ENCODE peak calls at places on chromosomes 5 and 9, in nine cellular contexts. M, N, Y, E, Z, J, C, X and A are unnamed samples.

GRCh38 chr5:3035452-3035851 is 284.0 kb upstream of the IRX2 start:
- DNase-seq in M (no peak), N (no peak), Y (no peak), E (no peak), Z (no peak), J (no peak), C (no peak), X (no peak), A (no peak)

GRCh38 chr9:109403766-109404320 is 83.0 kb upstream of the EPB41L4B start:
- DNase-seq in M (no peak), N (no peak), Y (no peak), E (no peak), Z (no peak), J (no peak), C (no peak), X (no peak), A (no peak)

GRCh38 chr9:107794259-107794658 is 304.7 kb upstream of the KLF4 start:
- DNase-seq in M (no peak), N (no peak), Y (no peak), E (no peak), Z (no peak), J (no peak), C (no peak), X (no peak), A (no peak)

GRCh38 chr9:112170235-112170634 is 4.9 kb downstream of the SUSD1 start:
- DNase-seq in M (no peak), N (no peak), Y (no peak), E (no peak), Z (peak; percentile 23), J (no peak), C (no peak), X (no peak), A (no peak)

GRCh38 chr9:126228111-126228778 is 98.4 kb upstream of the MVB12B start:
- DNase-seq in M (peak; percentile 34), N (no peak), Y (no peak), E (no peak), Z (no peak), J (no peak), C (no peak), X (no peak), A (no peak)

GRCh38 chr9:127905788-127906191 is 6.4 kb upstream of the ST6GALNAC6 start:
- DNase-seq in M (no peak), N (no peak), Y (no peak), E (no peak), Z (no peak), J (no peak), C (no peak), X (peak; percentile 83), A (no peak)

GRCh38 chr5:132267931-132268501 is 10.5 kb downstream of the PDLIM4 start:
- DNase-seq in M (no peak), N (no peak), Y (no peak), E (no peak), Z (no peak), J (no peak), C (no peak), X (peak; percentile 45), A (no peak)

GRCh38 chr5:32272746-32273145 is 40.0 kb downstream of the MTMR12 start:
- DNase-seq in M (no peak), N (no peak), Y (no peak), E (no peak), Z (no peak), J (no peak), C (no peak), X (no peak), A (no peak)

GRCh38 chr5:135551593-135552447 is 16.1 kb upstream of the NEUROG1 start:
- DNase-seq in M (peak; percentile 79), N (peak; percentile 71), Y (peak; percentile 68), E (peak; percentile 15), Z (peak; percentile 75), J (no peak), C (peak; percentile 83), X (peak; percentile 55), A (peak; percentile 72)

GRCh38 chr5:140189977-140190867 is 15.2 kb downstream of the CYSTM1 start:
- DNase-seq in M (no peak), N (peak; percentile 82), Y (peak; percentile 83), E (no peak), Z (no peak), J (no peak), C (peak; percentile 51), X (no peak), A (no peak)

GRCh38 chr9:90871327-90871935 is 69.8 kb downstream of the SYK start:
- DNase-seq in M (no peak), N (no peak), Y (no peak), E (no peak), Z (no peak), J (no peak), C (peak; percentile 7), X (no peak), A (no peak)

GRCh38 chr5:39543335-39543734 is 118.6 kb upstream of the DAB2 start:
- DNase-seq in M (no peak), N (peak; percentile 73), Y (no peak), E (no peak), Z (no peak), J (no peak), C (no peak), X (no peak), A (no peak)

GRCh38 chr5:92909545-92909962 is 671.5 kb downstream of the NR2F1-AS1 start:
- DNase-seq in M (peak; percentile 14), N (peak; percentile 53), Y (peak; percentile 36), E (no peak), Z (no peak), J (no peak), C (peak; percentile 57), X (no peak), A (no peak)

GRCh38 chr9:77417570-77417969 is 230.6 kb downstream of the GNA14 start:
- DNase-seq in M (no peak), N (peak; percentile 72), Y (peak; percentile 27), E (no peak), Z (no peak), J (no peak), C (peak; percentile 84), X (no peak), A (no peak)

GRCh38 chr9:127142931-127143464 is 20.6 kb upstream of the ANGPTL2 start:
- DNase-seq in M (no peak), N (no peak), Y (no peak), E (no peak), Z (no peak), J (no peak), C (no peak), X (no peak), A (no peak)

GRCh38 chr5:68961762-68962161 is 132.1 kb upstream of the SLC30A5 start:
- DNase-seq in M (no peak), N (no peak), Y (no peak), E (no peak), Z (no peak), J (no peak), C (no peak), X (no peak), A (no peak)

GRCh38 chr5:68964679-68965078 is 129.1 kb upstream of the SLC30A5 start:
- DNase-seq in M (no peak), N (no peak), Y (no peak), E (no peak), Z (no peak), J (no peak), C (no peak), X (no peak), A (no peak)

GRCh38 chr5:68960469-68960868 is 133.3 kb upstream of the SLC30A5 start:
- DNase-seq in M (no peak), N (no peak), Y (no peak), E (no peak), Z (no peak), J (no peak), C (no peak), X (no peak), A (no peak)

GRCh38 chr5:68960961-68961360 is 132.9 kb upstream of the SLC30A5 start:
- DNase-seq in M (no peak), N (no peak), Y (no peak), E (no peak), Z (no peak), J (no peak), C (no peak), X (no peak), A (no peak)

GRCh38 chr5:68962632-68963484 is 131.0 kb upstream of the SLC30A5 start:
- DNase-seq in M (peak; percentile 74), N (peak; percentile 60), Y (peak; percentile 60), E (no peak), Z (peak; percentile 64), J (no peak), C (peak; percentile 73), X (no peak), A (peak; percentile 76)
- H3K27ac ChIP-seq in M (no peak overlapping the region), N (no peak overlapping the region), Y (no peak overlapping the region), E (no peak overlapping the region), Z (peak overlapping the region; percentile 10), J (no peak overlapping the region), C (no peak overlapping the region), X (no peak overlapping the region), A (peak overlapping the region; percentile 74)

GRCh38 chr5:62824936-62825335 is 246.3 kb downstream of the LRRC70 start:
- DNase-seq in M (no peak), N (no peak), Y (no peak), E (no peak), Z (no peak), J (no peak), C (peak; percentile 3), X (no peak), A (no peak)

GRCh38 chr5:62829241-62829986 is 250.8 kb downstream of the LRRC70 start:
- DNase-seq in M (no peak), N (no peak), Y (no peak), E (no peak), Z (no peak), J (no peak), C (no peak), X (no peak), A (no peak)

GRCh38 chr5:62825623-62826220 is 247.1 kb downstream of the LRRC70 start:
- DNase-seq in M (no peak), N (no peak), Y (no peak), E (no peak), Z (no peak), J (no peak), C (no peak), X (no peak), A (no peak)

DNA sequence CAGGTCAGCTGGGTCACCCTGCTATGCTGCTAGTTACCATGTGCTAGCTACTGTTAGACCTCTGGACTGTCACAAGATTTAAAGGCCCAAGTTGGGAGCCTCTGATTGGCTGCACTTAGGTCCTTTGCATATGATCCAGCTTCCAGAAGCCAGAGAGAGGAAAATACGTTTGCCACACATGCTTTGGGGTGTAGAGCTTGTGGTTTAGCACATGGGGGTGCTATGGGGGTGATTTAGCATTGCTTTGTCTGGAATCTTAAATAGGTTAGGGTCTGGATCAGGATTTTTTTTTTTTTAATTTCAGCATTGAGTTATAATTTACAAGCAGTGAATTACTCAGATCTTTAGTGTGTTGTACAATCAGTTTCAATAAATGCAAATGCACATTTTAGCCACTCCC is 250.1 kb downstream of the LRRC70 start:
- DNase-seq in M (no peak), N (no peak), Y (no peak), E (no peak), Z (no peak), J (no peak), C (no peak), X (no peak), A (no peak)
- TF ChIP-seq CTCF in M (no peak), N (no peak), Y (no peak), E (no peak), Z (no peak), J (no peak), C (no peak), X (no peak), A (no peak)

GRCh38 chr5:16934123-16934522 is 2.0 kb downstream of the MYO10 start:
- DNase-seq in M (peak; percentile 83), N (peak; percentile 86), Y (peak; percentile 83), E (no peak), Z (peak; percentile 69), J (no peak), C (peak; percentile 78), X (no peak), A (no peak)
- H3K4me3 ChIP-seq in M (peak overlapping the region; percentile 85), N (peak overlapping the region; percentile 83), Y (peak overlapping the region; percentile 94), E (peak overlapping the region; percentile 87), Z (peak overlapping the region; percentile 96), J (peak overlapping the region; percentile 83), C (peak overlapping the region; percentile 78), X (no peak overlapping the region), A (peak overlapping the region; percentile 61)

GRCh38 chr5:143576721-143577484 is 173.4 kb upstream of the NR3C1 start:
- DNase-seq in M (no peak), N (peak; percentile 77), Y (peak; percentile 68), E (no peak), Z (no peak), J (no peak), C (peak; percentile 87), X (no peak), A (no peak)
- H3K27ac ChIP-seq in M (peak overlapping the region; percentile 60), N (no peak overlapping the region), Y (peak overlapping the region; percentile 60), E (no peak overlapping the region), Z (no peak overlapping the region), J (no peak overlapping the region), C (no peak overlapping the region), X (no peak overlapping the region), A (no peak overlapping the region)